ENCODE peak calls at places on chromosome 3, in five cellular contexts. One of them, this sample, is unnamed.

GRCh38 chr3:116444819-116445290 is 432 bp downstream of the LSAMP start:
- DNase-seq in mammary epithelial cell: no peak
- DNase-seq in neural progenitor cell: peak
- DNase-seq in A673: peak
- DNase-seq in GM23248: peak
- DNase-seq in this sample: no peak

GRCh38 chr3:66481071-66482001 is 19.5 kb downstream of the LRIG1 start:
- DNase-seq in mammary epithelial cell: no peak
- DNase-seq in neural progenitor cell: no peak
- DNase-seq in A673: no peak
- DNase-seq in GM23248: no peak
- DNase-seq in this sample: no peak

GRCh38 chr3:32305477-32305876 is 67.0 kb downstream of the CMTM8 start:
- DNase-seq in mammary epithelial cell: peak
- DNase-seq in neural progenitor cell: no peak
- DNase-seq in A673: no peak
- DNase-seq in GM23248: no peak
- DNase-seq in this sample: no peak

GRCh38 chr3:12831582-12831866 is 9.8 kb downstream of the RPL32 start:
- DNase-seq in mammary epithelial cell: no peak
- DNase-seq in neural progenitor cell: no peak
- DNase-seq in A673: no peak
- DNase-seq in GM23248: no peak
- DNase-seq in this sample: no peak

GRCh38 chr3:135034881-135035440 is 239.9 kb downstream of the EPHB1 start:
- DNase-seq in mammary epithelial cell: no peak
- DNase-seq in neural progenitor cell: no peak
- DNase-seq in A673: no peak
- DNase-seq in GM23248: peak
- DNase-seq in this sample: no peak

GRCh38 chr3:98969295-98969694 is 67.8 kb upstream of the DCBLD2 start:
- DNase-seq in mammary epithelial cell: no peak
- DNase-seq in neural progenitor cell: no peak
- DNase-seq in A673: no peak
- DNase-seq in GM23248: no peak
- DNase-seq in this sample: no peak

GRCh38 chr3:125128861-125129501 is 73.2 kb upstream of the HEG1 start:
- DNase-seq in mammary epithelial cell: peak
- DNase-seq in neural progenitor cell: no peak
- DNase-seq in A673: peak
- DNase-seq in GM23248: peak
- DNase-seq in this sample: no peak

GRCh38 chr3:118228151-118228550 is 806.5 kb downstream of the IGSF11 start:
- DNase-seq in mammary epithelial cell: peak
- DNase-seq in neural progenitor cell: no peak
- DNase-seq in A673: no peak
- DNase-seq in GM23248: no peak
- DNase-seq in this sample: no peak

GRCh38 chr3:40989141-40990061 is 209.9 kb upstream of the CTNNB1 start:
- DNase-seq in mammary epithelial cell: no peak
- DNase-seq in neural progenitor cell: no peak
- DNase-seq in A673: no peak
- DNase-seq in GM23248: no peak
- DNase-seq in this sample: no peak

GRCh38 chr3:111774622-111775021 is 84.4 kb upstream of the PHLDB2 start:
- DNase-seq in mammary epithelial cell: no peak
- DNase-seq in neural progenitor cell: no peak
- DNase-seq in A673: no peak
- DNase-seq in GM23248: no peak
- DNase-seq in this sample: no peak

GRCh38 chr3:161630791-161631190 is 134.2 kb downstream of the OTOL1 start:
- DNase-seq in mammary epithelial cell: no peak
- DNase-seq in neural progenitor cell: peak
- DNase-seq in A673: peak
- DNase-seq in GM23248: peak
- DNase-seq in this sample: peak

GRCh38 chr3:42189746-42190145 is 76.2 kb downstream of the CCK start:
- DNase-seq in mammary epithelial cell: no peak
- DNase-seq in neural progenitor cell: no peak
- DNase-seq in A673: no peak
- DNase-seq in GM23248: no peak
- DNase-seq in this sample: no peak

GRCh38 chr3:50242778-50243551 is 7.0 kb downstream of the GNAI2 start:
- DNase-seq in mammary epithelial cell: peak
- DNase-seq in neural progenitor cell: no peak
- DNase-seq in A673: no peak
- DNase-seq in GM23248: peak
- DNase-seq in this sample: no peak

GRCh38 chr3:53498993-53499641 is 4.7 kb downstream of the CACNA1D start:
- DNase-seq in mammary epithelial cell: no peak
- DNase-seq in neural progenitor cell: peak
- DNase-seq in A673: no peak
- DNase-seq in GM23248: no peak
- DNase-seq in this sample: no peak

GRCh38 chr3:99394831-99395733 is 243.3 kb upstream of the COL8A1 start:
- DNase-seq in mammary epithelial cell: peak
- DNase-seq in neural progenitor cell: no peak
- DNase-seq in A673: peak
- DNase-seq in GM23248: peak
- DNase-seq in this sample: no peak

GRCh38 chr3:56702487-56703315 is 19.6 kb upstream of the TASOR start:
- DNase-seq in mammary epithelial cell: peak
- DNase-seq in neural progenitor cell: peak
- DNase-seq in A673: peak
- DNase-seq in GM23248: peak
- DNase-seq in this sample: peak

GRCh38 chr3:167862104-167862785 is 126.7 kb downstream of the SERPINI1 start:
- DNase-seq in mammary epithelial cell: no peak
- DNase-seq in neural progenitor cell: no peak
- DNase-seq in A673: no peak
- DNase-seq in GM23248: no peak
- DNase-seq in this sample: no peak

GRCh38 chr3:17741621-17742091 is 775 bp downstream of the TBC1D5 start:
- DNase-seq in mammary epithelial cell: no peak
- DNase-seq in neural progenitor cell: no peak
- DNase-seq in A673: no peak
- DNase-seq in GM23248: no peak
- DNase-seq in this sample: no peak

GRCh38 chr3:25513642-25514266 is 85.7 kb downstream of the RARB start:
- DNase-seq in mammary epithelial cell: no peak
- DNase-seq in neural progenitor cell: no peak
- DNase-seq in A673: no peak
- DNase-seq in GM23248: no peak
- DNase-seq in this sample: no peak

GRCh38 chr3:125302932-125303331 is 72.2 kb downstream of the ZNF148 start:
- DNase-seq in mammary epithelial cell: no peak
- DNase-seq in neural progenitor cell: no peak
- DNase-seq in A673: no peak
- DNase-seq in GM23248: no peak
- DNase-seq in this sample: no peak

GRCh38 chr3:131402391-131403039 is 20.9 kb downstream of the NUDT16 start:
- DNase-seq in mammary epithelial cell: peak
- DNase-seq in neural progenitor cell: no peak
- DNase-seq in A673: peak
- DNase-seq in GM23248: peak
- DNase-seq in this sample: no peak

GRCh38 chr3:64344721-64345207 is 119.5 kb upstream of the PRICKLE2 start:
- DNase-seq in mammary epithelial cell: peak
- DNase-seq in neural progenitor cell: peak
- DNase-seq in A673: no peak
- DNase-seq in GM23248: peak
- DNase-seq in this sample: no peak

GRCh38 chr3:197487911-197488391 is 67.8 kb downstream of the BDH1 start:
- DNase-seq in mammary epithelial cell: peak
- DNase-seq in neural progenitor cell: no peak
- DNase-seq in A673: no peak
- DNase-seq in GM23248: peak
- DNase-seq in this sample: no peak

GRCh38 chr3:126850370-126851085 is 132.4 kb upstream of the PLXNA1 start:
- DNase-seq in mammary epithelial cell: no peak
- DNase-seq in neural progenitor cell: peak
- DNase-seq in A673: no peak
- DNase-seq in GM23248: peak
- DNase-seq in this sample: no peak

GRCh38 chr3:49415931-49416601 is 3.8 kb downstream of the TCTA start:
- DNase-seq in mammary epithelial cell: no peak
- DNase-seq in neural progenitor cell: no peak
- DNase-seq in A673: no peak
- DNase-seq in GM23248: no peak
- DNase-seq in this sample: peak

GRCh38 chr3:99962703-99963102 is 145.0 kb downstream of the CMSS1 start:
- DNase-seq in mammary epithelial cell: no peak
- DNase-seq in neural progenitor cell: no peak
- DNase-seq in A673: no peak
- DNase-seq in GM23248: peak
- DNase-seq in this sample: no peak

GRCh38 chr3:147371771-147372340 is 34.5 kb downstream of the ZIC4 start:
- DNase-seq in mammary epithelial cell: no peak
- DNase-seq in neural progenitor cell: no peak
- DNase-seq in A673: no peak
- DNase-seq in GM23248: no peak
- DNase-seq in this sample: no peak
- TF ChIP-seq EZH2 in mammary epithelial cell: no peak
- TF ChIP-seq EZH2 in neural progenitor cell: no peak
- TF ChIP-seq EZH2 in A673: no peak
- TF ChIP-seq EZH2 in GM23248: no peak
- TF ChIP-seq EZH2 in this sample: no peak

GRCh38 chr3:128497305-128498126 is 4.5 kb upstream of the GATA2 start:
- DNase-seq in mammary epithelial cell: no peak
- DNase-seq in neural progenitor cell: peak
- DNase-seq in A673: peak
- DNase-seq in GM23248: peak
- DNase-seq in this sample: peak
- TF ChIP-seq EZH2 in mammary epithelial cell: peak
- TF ChIP-seq EZH2 in neural progenitor cell: peak
- TF ChIP-seq EZH2 in A673: no peak
- TF ChIP-seq EZH2 in GM23248: no peak
- TF ChIP-seq EZH2 in this sample: no peak

DNA sequence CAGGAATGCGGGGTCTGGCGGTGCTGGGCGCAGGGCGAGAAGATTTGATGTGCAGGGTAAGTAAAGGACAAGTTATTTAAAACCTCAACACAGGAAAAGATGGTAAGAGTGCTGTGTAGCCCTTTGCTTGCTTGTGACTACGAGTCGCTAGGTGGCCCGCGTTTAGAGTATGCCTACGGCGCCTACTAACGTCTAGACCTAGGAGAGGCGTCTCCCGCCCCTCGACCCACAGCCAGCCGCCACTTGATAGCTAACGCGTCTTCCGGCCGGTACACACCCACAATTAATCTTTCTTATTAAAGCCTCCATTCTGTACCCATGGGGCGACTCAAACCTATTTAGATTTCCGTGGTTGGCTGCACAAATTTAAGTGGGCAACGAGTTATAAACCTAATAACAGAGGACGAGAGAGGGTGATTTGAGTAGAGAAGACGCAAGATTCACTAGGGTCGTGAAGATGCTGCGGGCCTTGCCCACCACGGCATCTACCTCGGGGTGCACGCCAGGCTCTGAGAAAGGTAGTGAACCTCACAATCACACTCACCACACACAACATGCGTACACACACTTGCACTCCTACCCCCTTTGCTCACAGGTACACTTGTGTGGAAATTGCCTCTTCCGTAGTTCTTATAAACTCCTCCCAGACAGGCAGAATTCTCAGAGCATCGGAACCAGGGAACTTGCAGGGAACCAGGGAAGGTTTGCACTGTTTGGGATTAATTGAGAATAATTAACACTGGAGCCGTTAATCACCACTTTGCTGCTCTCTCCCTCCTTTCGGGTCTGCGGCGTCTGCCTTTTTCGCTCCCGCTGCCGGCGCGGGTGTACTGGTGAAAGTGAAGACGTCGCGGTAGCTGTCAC is 12.1 kb downstream of the SOX2 start:
- DNase-seq in mammary epithelial cell: no peak
- DNase-seq in neural progenitor cell: no peak
- DNase-seq in A673: no peak
- DNase-seq in GM23248: no peak
- DNase-seq in this sample: no peak
- TF ChIP-seq EZH2 in mammary epithelial cell: peak
- TF ChIP-seq EZH2 in neural progenitor cell: no peak
- TF ChIP-seq EZH2 in A673: no peak
- TF ChIP-seq EZH2 in GM23248: no peak
- TF ChIP-seq EZH2 in this sample: no peak

GRCh38 chr3:122984650-122985049 is 42.9 kb downstream of the SEMA5B start:
- DNase-seq in mammary epithelial cell: no peak
- DNase-seq in neural progenitor cell: no peak
- DNase-seq in A673: no peak
- DNase-seq in GM23248: no peak
- DNase-seq in this sample: no peak

GRCh38 chr3:122985539-122985938 is 42.0 kb downstream of the SEMA5B start:
- DNase-seq in mammary epithelial cell: no peak
- DNase-seq in neural progenitor cell: peak
- DNase-seq in A673: no peak
- DNase-seq in GM23248: no peak
- DNase-seq in this sample: no peak

GRCh38 chr3:122984007-122984406 is 43.6 kb downstream of the SEMA5B start:
- DNase-seq in mammary epithelial cell: no peak
- DNase-seq in neural progenitor cell: peak
- DNase-seq in A673: no peak
- DNase-seq in GM23248: no peak
- DNase-seq in this sample: no peak

GRCh38 chr3:122978569-122978968 is 49.0 kb downstream of the SEMA5B start:
- DNase-seq in mammary epithelial cell: no peak
- DNase-seq in neural progenitor cell: no peak
- DNase-seq in A673: no peak
- DNase-seq in GM23248: no peak
- DNase-seq in this sample: peak

DNA sequence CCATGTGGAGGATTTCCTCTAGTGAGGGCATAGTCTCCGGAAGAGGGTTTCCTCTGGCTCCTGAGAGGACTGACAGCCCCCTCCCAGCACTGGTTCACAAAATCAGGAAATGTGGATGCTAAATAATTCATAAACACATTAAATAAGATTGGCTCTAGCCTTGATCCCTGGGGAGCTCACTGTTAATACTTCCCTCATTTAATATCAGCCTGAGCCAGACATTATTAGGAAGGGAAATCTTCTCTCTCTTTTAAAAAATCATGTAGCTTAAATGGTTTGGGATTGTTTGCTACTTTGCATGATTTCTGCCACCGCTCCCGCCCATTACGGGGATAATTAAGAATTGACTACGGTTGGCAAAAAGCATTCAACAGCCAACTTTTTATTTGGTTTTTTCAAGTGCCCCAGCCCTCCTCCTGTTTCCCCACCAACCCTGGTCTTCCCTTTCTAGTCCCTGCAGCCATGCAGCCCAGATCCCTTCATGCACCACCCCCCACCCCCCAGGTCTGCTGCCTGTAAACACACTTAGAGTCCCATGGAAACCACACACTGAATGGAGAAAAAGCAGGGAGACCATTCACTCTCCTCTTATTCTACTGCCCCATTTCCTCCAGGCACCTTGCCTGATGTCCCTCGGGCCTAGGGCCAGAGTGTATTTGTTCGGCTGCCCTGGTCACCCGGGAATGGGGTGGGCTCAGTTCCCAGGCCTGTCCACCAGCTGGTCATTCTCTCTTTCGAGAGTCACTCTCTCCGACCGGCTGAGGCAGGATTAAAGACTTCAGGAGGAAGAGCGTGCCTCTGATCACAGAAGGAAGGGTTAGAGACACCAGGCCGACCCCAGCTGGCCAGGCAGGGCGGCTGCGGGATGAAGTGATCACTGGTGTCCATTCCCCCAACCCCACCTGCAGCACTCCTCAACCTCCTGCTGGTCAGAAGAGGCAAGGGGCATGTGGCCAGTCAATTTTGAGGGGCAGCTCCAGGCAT is 45.1 kb downstream of the SEMA5B start:
- DNase-seq in mammary epithelial cell: no peak
- DNase-seq in neural progenitor cell: peak
- DNase-seq in A673: peak
- DNase-seq in GM23248: no peak
- DNase-seq in this sample: no peak
- TF ChIP-seq EZH2 in mammary epithelial cell: no peak
- TF ChIP-seq EZH2 in neural progenitor cell: no peak
- TF ChIP-seq EZH2 in A673: no peak
- TF ChIP-seq EZH2 in GM23248: no peak
- TF ChIP-seq EZH2 in this sample: no peak

This sample was measured in DND-41.